ENCODE peak calls at places on chromosome 1, in ten cellular contexts. V is LoVo; X is NCI-H2171 treated with DMSO at 0.1 percent for 48 hours; H is stimulated activated CD4-positive, alpha-beta T cell treated with anti-CD3 and anti-CD28 coated beads, Interleukin-2, amount 100 ng/mL, for 48 hours; Q is ovary; E is osteocyte; G is choroid plexus epithelial cell; A is NCI-H1092; P is left lobe of liver; T is stimulated activated CD8-positive, alpha-beta memory T cell treated with anti-CD3 and anti-CD28 coated beads, Interleukin-15, amount 100 ng/mL, for 1 hour. R is an unnamed sample.

GRCh38 chr1:186420923-186421322 is 40.0 kb downstream of the PDC start:
- DNase-seq in V (no peak), X (no peak), H (no peak), Q (no peak), E (no peak), G (peak), A (no peak), P (no peak), T (no peak), R (no peak)

GRCh38 chr1:34885405-34886247 is 26.1 kb upstream of the SMIM12 start:
- DNase-seq in V (no peak), X (peak), H (peak), Q (peak), E (no peak), G (peak), A (no peak), P (no peak), T (no peak), R (peak)

GRCh38 chr1:43270421-43271095 is 775 bp downstream of the TMEM125 start:
- DNase-seq in V (peak), X (peak), H (no peak), Q (peak), E (no peak), G (peak), A (no peak), P (peak), T (no peak), R (no peak)

GRCh38 chr1:99247199-99247598 is 17.1 kb upstream of the PLPPR4 start:
- DNase-seq in V (no peak), X (no peak), H (no peak), Q (no peak), E (no peak), G (no peak), A (no peak), P (no peak), T (no peak), R (no peak)

GRCh38 chr1:160101717-160102522 is 3.5 kb upstream of the IGSF8 start:
- DNase-seq in V (no peak), X (no peak), H (no peak), Q (no peak), E (no peak), G (peak), A (no peak), P (no peak), T (no peak), R (no peak)

GRCh38 chr1:30786264-30786991 is 28.9 kb upstream of the LAPTM5 start:
- DNase-seq in V (no peak), X (no peak), H (no peak), Q (no peak), E (no peak), G (no peak), A (no peak), P (no peak), T (no peak), R (no peak)

GRCh38 chr1:151908228-151908691 is 1.1 kb downstream of the THEM4 start:
- DNase-seq in V (no peak), X (no peak), H (no peak), Q (no peak), E (no peak), G (peak), A (no peak), P (no peak), T (no peak), R (no peak)

GRCh38 chr1:13967707-13968106 is 267.7 kb downstream of the PRDM2 start:
- DNase-seq in V (no peak), X (peak), H (no peak), Q (no peak), E (peak), G (no peak), A (no peak), P (no peak), T (no peak), R (no peak)

GRCh38 chr1:181398544-181398943 is 84.8 kb upstream of the CACNA1E start:
- DNase-seq in V (no peak), X (no peak), H (no peak), Q (no peak), E (no peak), G (no peak), A (no peak), P (no peak), T (no peak), R (no peak)

GRCh38 chr1:26287033-26287711 is 7.3 kb downstream of the SH3BGRL3 start:
- DNase-seq in V (no peak), X (peak), H (no peak), Q (no peak), E (no peak), G (no peak), A (no peak), P (no peak), T (no peak), R (no peak)

GRCh38 chr1:161351482-161351881 is 16.2 kb downstream of the CFAP126 start:
- DNase-seq in V (no peak), X (no peak), H (no peak), Q (no peak), E (no peak), G (peak), A (no peak), P (no peak), T (no peak), R (no peak)

GRCh38 chr1:8094481-8095241 is 68.6 kb upstream of the ERRFI1 start:
- DNase-seq in V (peak), X (no peak), H (no peak), Q (no peak), E (no peak), G (peak), A (no peak), P (peak), T (no peak), R (no peak)

GRCh38 chr1:59057801-59058200 is 239.1 kb upstream of the FGGY start:
- DNase-seq in V (no peak), X (no peak), H (no peak), Q (no peak), E (no peak), G (peak), A (no peak), P (no peak), T (no peak), R (no peak)

GRCh38 chr1:229059671-229060079 is 211.2 kb upstream of the RAB4A start:
- DNase-seq in V (no peak), X (no peak), H (no peak), Q (peak), E (no peak), G (peak), A (no peak), P (no peak), T (no peak), R (peak)

R was measured in endothelial cell.